ENCODE peak calls at places on chromosomes 11 and 22, in eight cellular contexts. One of them, this sample, is unnamed.

GRCh38 chr11:13963169-13963948 is 836 bp downstream of the SPON1 start:
- DNase-seq in left ventricle myocardium inferior: peak
- DNase-seq in AG04450: no peak
- DNase-seq in GM12864: no peak
- DNase-seq in cardiac muscle cell: peak
- DNase-seq in gastrocnemius medialis: no peak
- DNase-seq in HCT116: no peak
- DNase-seq in small intestine: peak
- DNase-seq in this sample: no peak

GRCh38 chr11:269146-269890 is 8.9 kb upstream of the NLRP6 start:
- DNase-seq in HCT116: no peak
- DNase-seq in gastrocnemius medialis: no peak
- DNase-seq in small intestine: peak
- DNase-seq in AG04450: no peak
- DNase-seq in left ventricle myocardium inferior: no peak
- DNase-seq in cardiac muscle cell: no peak
- DNase-seq in GM12864: peak
- DNase-seq in this sample: no peak

GRCh38 chr22:43128116-43128515 is 15.1 kb downstream of the MCAT start:
- DNase-seq in HCT116: no peak
- DNase-seq in cardiac muscle cell: no peak
- DNase-seq in left ventricle myocardium inferior: no peak
- DNase-seq in GM12864: no peak
- DNase-seq in AG04450: no peak
- DNase-seq in small intestine: no peak
- DNase-seq in gastrocnemius medialis: no peak
- DNase-seq in this sample: no peak

GRCh38 chr11:17519031-17519430 is 25.2 kb downstream of the USH1C start:
- DNase-seq in cardiac muscle cell: no peak
- DNase-seq in GM12864: no peak
- DNase-seq in left ventricle myocardium inferior: no peak
- DNase-seq in small intestine: no peak
- DNase-seq in gastrocnemius medialis: no peak
- DNase-seq in HCT116: no peak
- DNase-seq in AG04450: no peak
- DNase-seq in this sample: no peak

GRCh38 chr22:37735054-37735453 is 38.2 kb downstream of the TRIOBP start:
- DNase-seq in small intestine: peak
- DNase-seq in cardiac muscle cell: peak
- DNase-seq in HCT116: no peak
- DNase-seq in gastrocnemius medialis: peak
- DNase-seq in left ventricle myocardium inferior: peak
- DNase-seq in AG04450: no peak
- DNase-seq in GM12864: no peak
- DNase-seq in this sample: no peak

GRCh38 chr11:60500276-60500935 is 7.8 kb downstream of the MS4A12 start:
- DNase-seq in HCT116: no peak
- DNase-seq in small intestine: peak
- DNase-seq in gastrocnemius medialis: no peak
- DNase-seq in left ventricle myocardium inferior: no peak
- DNase-seq in GM12864: no peak
- DNase-seq in cardiac muscle cell: no peak
- DNase-seq in AG04450: no peak
- DNase-seq in this sample: no peak

GRCh38 chr11:65498042-65498726 is 661 bp upstream of the MALAT1 start:
- DNase-seq in cardiac muscle cell: peak
- DNase-seq in HCT116: no peak
- DNase-seq in AG04450: no peak
- DNase-seq in left ventricle myocardium inferior: no peak
- DNase-seq in GM12864: no peak
- DNase-seq in gastrocnemius medialis: peak
- DNase-seq in small intestine: peak
- DNase-seq in this sample: no peak

GRCh38 chr11:46364056-46364455 is 16.8 kb downstream of the DGKZ start:
- DNase-seq in left ventricle myocardium inferior: no peak
- DNase-seq in HCT116: no peak
- DNase-seq in AG04450: no peak
- DNase-seq in small intestine: no peak
- DNase-seq in gastrocnemius medialis: no peak
- DNase-seq in cardiac muscle cell: no peak
- DNase-seq in GM12864: no peak
- DNase-seq in this sample: no peak

GRCh38 chr11:62337682-62338181 is 484 bp downstream of the ASRGL1 start:
- DNase-seq in gastrocnemius medialis: no peak
- DNase-seq in AG04450: no peak
- DNase-seq in HCT116: no peak
- DNase-seq in cardiac muscle cell: peak
- DNase-seq in small intestine: peak
- DNase-seq in left ventricle myocardium inferior: peak
- DNase-seq in GM12864: no peak
- DNase-seq in this sample: no peak

GRCh38 chr11:8310743-8311298 is 47.1 kb upstream of the LMO1 start:
- DNase-seq in HCT116: no peak
- DNase-seq in AG04450: no peak
- DNase-seq in gastrocnemius medialis: no peak
- DNase-seq in cardiac muscle cell: no peak
- DNase-seq in GM12864: no peak
- DNase-seq in small intestine: no peak
- DNase-seq in left ventricle myocardium inferior: no peak
- DNase-seq in this sample: no peak

GRCh38 chr11:58832246-58832645 is 12.3 kb downstream of the GLYATL2 start:
- DNase-seq in GM12864: no peak
- DNase-seq in cardiac muscle cell: no peak
- DNase-seq in gastrocnemius medialis: no peak
- DNase-seq in small intestine: peak
- DNase-seq in left ventricle myocardium inferior: no peak
- DNase-seq in AG04450: no peak
- DNase-seq in HCT116: no peak
- DNase-seq in this sample: no peak

GRCh38 chr11:108592591-108593213 is 866 bp downstream of the EXPH5 start:
- DNase-seq in left ventricle myocardium inferior: peak
- DNase-seq in gastrocnemius medialis: no peak
- DNase-seq in GM12864: no peak
- DNase-seq in small intestine: peak
- DNase-seq in AG04450: no peak
- DNase-seq in HCT116: no peak
- DNase-seq in cardiac muscle cell: peak
- DNase-seq in this sample: no peak

GRCh38 chr22:49180683-49181024 is 647.0 kb downstream of the BRD1 start:
- DNase-seq in small intestine: no peak
- DNase-seq in gastrocnemius medialis: no peak
- DNase-seq in cardiac muscle cell: no peak
- DNase-seq in HCT116: no peak
- DNase-seq in left ventricle myocardium inferior: no peak
- DNase-seq in GM12864: no peak
- DNase-seq in AG04450: no peak
- DNase-seq in this sample: no peak
- H3K4me3 ChIP-seq in small intestine: no peak
- H3K4me3 ChIP-seq in gastrocnemius medialis: no peak
- H3K4me3 ChIP-seq in cardiac muscle cell: no peak
- H3K4me3 ChIP-seq in HCT116: no peak
- H3K4me3 ChIP-seq in left ventricle myocardium inferior: no peak
- H3K4me3 ChIP-seq in GM12864: no peak
- H3K4me3 ChIP-seq in AG04450: no peak
- H3K4me3 ChIP-seq in this sample: no peak

GRCh38 chr22:32804036-32804435 is 2.5 kb downstream of the TIMP3 start:
- DNase-seq in AG04450: no peak
- DNase-seq in small intestine: no peak
- DNase-seq in HCT116: no peak
- DNase-seq in left ventricle myocardium inferior: no peak
- DNase-seq in GM12864: no peak
- DNase-seq in cardiac muscle cell: no peak
- DNase-seq in gastrocnemius medialis: no peak
- DNase-seq in this sample: no peak
- H3K4me3 ChIP-seq in AG04450: peak
- H3K4me3 ChIP-seq in small intestine: no peak
- H3K4me3 ChIP-seq in HCT116: no peak
- H3K4me3 ChIP-seq in left ventricle myocardium inferior: peak
- H3K4me3 ChIP-seq in GM12864: no peak
- H3K4me3 ChIP-seq in cardiac muscle cell: peak
- H3K4me3 ChIP-seq in gastrocnemius medialis: peak
- H3K4me3 ChIP-seq in this sample: no peak

GRCh38 chr11:118243993-118244762 is 8.0 kb downstream of the MPZL3 start:
- DNase-seq in small intestine: no peak
- DNase-seq in cardiac muscle cell: no peak
- DNase-seq in AG04450: no peak
- DNase-seq in GM12864: no peak
- DNase-seq in gastrocnemius medialis: no peak
- DNase-seq in HCT116: no peak
- DNase-seq in left ventricle myocardium inferior: no peak
- DNase-seq in this sample: no peak
- H3K4me3 ChIP-seq in small intestine: no peak
- H3K4me3 ChIP-seq in cardiac muscle cell: no peak
- H3K4me3 ChIP-seq in AG04450: no peak
- H3K4me3 ChIP-seq in GM12864: no peak
- H3K4me3 ChIP-seq in gastrocnemius medialis: no peak
- H3K4me3 ChIP-seq in HCT116: no peak
- H3K4me3 ChIP-seq in left ventricle myocardium inferior: no peak
- H3K4me3 ChIP-seq in this sample: no peak

GRCh38 chr22:46592390-46592872 is 27.8 kb upstream of the GRAMD4 start:
- DNase-seq in gastrocnemius medialis: no peak
- DNase-seq in GM12864: peak
- DNase-seq in HCT116: no peak
- DNase-seq in AG04450: peak
- DNase-seq in small intestine: no peak
- DNase-seq in cardiac muscle cell: no peak
- DNase-seq in left ventricle myocardium inferior: peak
- DNase-seq in this sample: no peak
- H3K4me3 ChIP-seq in gastrocnemius medialis: peak
- H3K4me3 ChIP-seq in GM12864: peak
- H3K4me3 ChIP-seq in HCT116: no peak
- H3K4me3 ChIP-seq in AG04450: peak
- H3K4me3 ChIP-seq in small intestine: no peak
- H3K4me3 ChIP-seq in cardiac muscle cell: no peak
- H3K4me3 ChIP-seq in left ventricle myocardium inferior: peak
- H3K4me3 ChIP-seq in this sample: no peak

GRCh38 chr22:23240639-23241389 is 60.5 kb downstream of the BCR start:
- DNase-seq in left ventricle myocardium inferior: no peak
- DNase-seq in AG04450: no peak
- DNase-seq in GM12864: no peak
- DNase-seq in cardiac muscle cell: no peak
- DNase-seq in gastrocnemius medialis: no peak
- DNase-seq in HCT116: no peak
- DNase-seq in small intestine: no peak
- DNase-seq in this sample: no peak

GRCh38 chr22:23243859-23244689 is 63.8 kb downstream of the BCR start:
- DNase-seq in AG04450: no peak
- DNase-seq in gastrocnemius medialis: no peak
- DNase-seq in HCT116: no peak
- DNase-seq in small intestine: no peak
- DNase-seq in left ventricle myocardium inferior: no peak
- DNase-seq in cardiac muscle cell: no peak
- DNase-seq in GM12864: no peak
- DNase-seq in this sample: no peak

GRCh38 chr22:23242473-23243001 is 62.2 kb downstream of the BCR start:
- DNase-seq in gastrocnemius medialis: no peak
- DNase-seq in left ventricle myocardium inferior: no peak
- DNase-seq in AG04450: no peak
- DNase-seq in HCT116: no peak
- DNase-seq in GM12864: no peak
- DNase-seq in cardiac muscle cell: peak
- DNase-seq in small intestine: no peak
- DNase-seq in this sample: no peak

GRCh38 chr22:23243006-23243573 is 62.8 kb downstream of the BCR start:
- DNase-seq in left ventricle myocardium inferior: no peak
- DNase-seq in AG04450: no peak
- DNase-seq in cardiac muscle cell: peak
- DNase-seq in GM12864: no peak
- DNase-seq in HCT116: no peak
- DNase-seq in gastrocnemius medialis: no peak
- DNase-seq in small intestine: peak
- DNase-seq in this sample: no peak

GRCh38 chr22:23241562-23242472 is 61.5 kb downstream of the BCR start:
- DNase-seq in small intestine: no peak
- DNase-seq in left ventricle myocardium inferior: no peak
- DNase-seq in gastrocnemius medialis: no peak
- DNase-seq in GM12864: no peak
- DNase-seq in AG04450: no peak
- DNase-seq in HCT116: no peak
- DNase-seq in cardiac muscle cell: no peak
- DNase-seq in this sample: no peak
- H3K4me3 ChIP-seq in small intestine: no peak
- H3K4me3 ChIP-seq in left ventricle myocardium inferior: no peak
- H3K4me3 ChIP-seq in gastrocnemius medialis: no peak
- H3K4me3 ChIP-seq in GM12864: no peak
- H3K4me3 ChIP-seq in AG04450: no peak
- H3K4me3 ChIP-seq in HCT116: no peak
- H3K4me3 ChIP-seq in cardiac muscle cell: no peak
- H3K4me3 ChIP-seq in this sample: no peak

GRCh38 chr11:63565728-63566127 is 2.5 kb upstream of the PLAAT2 start:
- DNase-seq in left ventricle myocardium inferior: no peak
- DNase-seq in cardiac muscle cell: no peak
- DNase-seq in GM12864: no peak
- DNase-seq in small intestine: no peak
- DNase-seq in AG04450: no peak
- DNase-seq in gastrocnemius medialis: no peak
- DNase-seq in HCT116: no peak
- DNase-seq in this sample: no peak

GRCh38 chr11:63564056-63564784 is 1.0 kb upstream of the PLAAT2 start:
- DNase-seq in GM12864: peak
- DNase-seq in AG04450: no peak
- DNase-seq in small intestine: peak
- DNase-seq in HCT116: no peak
- DNase-seq in cardiac muscle cell: no peak
- DNase-seq in gastrocnemius medialis: no peak
- DNase-seq in left ventricle myocardium inferior: no peak
- DNase-seq in this sample: no peak

GRCh38 chr11:63564785-63565350 is 1.7 kb upstream of the PLAAT2 start:
- DNase-seq in small intestine: peak
- DNase-seq in gastrocnemius medialis: no peak
- DNase-seq in GM12864: no peak
- DNase-seq in cardiac muscle cell: no peak
- DNase-seq in AG04450: no peak
- DNase-seq in HCT116: no peak
- DNase-seq in left ventricle myocardium inferior: no peak
- DNase-seq in this sample: no peak

GRCh38 chr11:63569570-63569969 is 6.4 kb upstream of the PLAAT2 start:
- DNase-seq in HCT116: no peak
- DNase-seq in small intestine: no peak
- DNase-seq in left ventricle myocardium inferior: no peak
- DNase-seq in GM12864: no peak
- DNase-seq in gastrocnemius medialis: no peak
- DNase-seq in AG04450: no peak
- DNase-seq in cardiac muscle cell: no peak
- DNase-seq in this sample: no peak

GRCh38 chr11:63567044-63567840 is 4.1 kb upstream of the PLAAT2 start:
- DNase-seq in cardiac muscle cell: peak
- DNase-seq in AG04450: peak
- DNase-seq in gastrocnemius medialis: peak
- DNase-seq in GM12864: peak
- DNase-seq in left ventricle myocardium inferior: no peak
- DNase-seq in HCT116: peak
- DNase-seq in small intestine: peak
- DNase-seq in this sample: no peak
- H3K4me3 ChIP-seq in cardiac muscle cell: no peak
- H3K4me3 ChIP-seq in AG04450: no peak
- H3K4me3 ChIP-seq in gastrocnemius medialis: peak
- H3K4me3 ChIP-seq in GM12864: no peak
- H3K4me3 ChIP-seq in left ventricle myocardium inferior: no peak
- H3K4me3 ChIP-seq in HCT116: no peak
- H3K4me3 ChIP-seq in small intestine: no peak
- H3K4me3 ChIP-seq in this sample: no peak